ENCODE peak calls at places on chromosomes 4 and X, in five cellular contexts. I is HCT116, V is H1, J is HepG2, D is GM12878. A is an unnamed sample.

GRCh38 chr4:95170176-95170575 is 378.6 kb downstream of the UNC5C start:
- DNase-seq in I (no peak), V (no peak), J (no peak), D (no peak), A (no peak)

GRCh38 chrX:155262970-155263754 is 1.1 kb downstream of the RAB39B start:
- DNase-seq in I (no peak), V (no peak), J (no peak), D (no peak), A (no peak)

GRCh38 chr4:143358923-143359694 is 22.4 kb downstream of the GAB1 start:
- DNase-seq in I (no peak), V (no peak), J (no peak), D (no peak), A (no peak)

GRCh38 chr4:40040908-40041307 is 15.7 kb upstream of the N4BP2 start:
- DNase-seq in I (no peak), V (no peak), J (no peak), D (no peak), A (no peak)

GRCh38 chr4:95213361-95213760 is 335.4 kb downstream of the UNC5C start:
- DNase-seq in I (no peak), V (no peak), J (no peak), D (no peak), A (no peak)

GRCh38 chr4:1337951-1338751 is 8.9 kb upstream of the UVSSA start:
- DNase-seq in I (no peak), V (no peak), J (no peak), D (no peak), A (no peak)

GRCh38 chr4:25439913-25440477 is 62.9 kb downstream of the ANAPC4 start:
- DNase-seq in I (peak), V (no peak), J (peak), D (peak), A (peak)

GRCh38 chrX:68719904-68720614 is 72.6 kb downstream of the STARD8 start:
- DNase-seq in I (no peak), V (no peak), J (peak), D (no peak), A (no peak)

GRCh38 chrX:66863721-66864120 is 224.8 kb upstream of the EDA2R start:
- DNase-seq in I (no peak), V (no peak), J (no peak), D (no peak), A (no peak)

GRCh38 chr4:57443308-57444243 is 333.4 kb upstream of the IGFBP7 start:
- DNase-seq in I (no peak), V (no peak), J (no peak), D (no peak), A (no peak)

GRCh38 chrX:40152706-40153334 is 55.1 kb upstream of the BCOR start:
- DNase-seq in I (no peak), V (no peak), J (no peak), D (no peak), A (no peak)

DNA sequence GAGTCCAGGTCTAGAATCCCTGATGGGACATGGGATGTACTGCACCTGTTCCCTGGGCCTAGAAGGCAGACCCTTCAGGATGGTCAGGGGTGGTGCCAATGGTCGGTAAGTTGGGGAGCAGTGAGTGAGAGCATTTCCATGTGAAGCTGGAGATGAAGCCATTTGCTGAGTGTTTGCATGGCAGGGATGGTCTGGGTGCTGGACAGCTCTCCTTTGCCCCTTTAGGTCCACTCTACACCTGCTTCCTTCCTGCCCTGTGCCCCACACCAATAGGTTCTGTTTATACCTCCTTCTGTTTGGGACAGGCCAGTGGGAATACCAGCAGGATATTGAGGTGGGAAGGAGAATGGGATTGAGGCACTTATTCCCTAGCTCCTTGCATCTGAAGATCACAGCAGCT is 181.3 kb downstream of the STK32B start:
- DNase-seq in I (no peak), V (no peak), J (no peak), D (no peak), A (no peak)
- TF ChIP-seq ATF3 in I (no peak), V (no peak), J (no peak), D (no peak), A (no peak)

GRCh38 chr4:139576219-139576618 is 20.2 kb upstream of the SETD7 start:
- DNase-seq in I (no peak), V (no peak), J (no peak), D (no peak), A (no peak)

GRCh38 chr4:139575072-139575471 is 19.1 kb upstream of the SETD7 start:
- DNase-seq in I (no peak), V (no peak), J (no peak), D (no peak), A (no peak)

GRCh38 chr4:139574641-139575040 is 18.6 kb upstream of the SETD7 start:
- DNase-seq in I (no peak), V (no peak), J (no peak), D (no peak), A (no peak)
- TF ChIP-seq ATF3 in I (no peak), V (no peak), J (no peak), D (no peak), A (no peak)

DNA sequence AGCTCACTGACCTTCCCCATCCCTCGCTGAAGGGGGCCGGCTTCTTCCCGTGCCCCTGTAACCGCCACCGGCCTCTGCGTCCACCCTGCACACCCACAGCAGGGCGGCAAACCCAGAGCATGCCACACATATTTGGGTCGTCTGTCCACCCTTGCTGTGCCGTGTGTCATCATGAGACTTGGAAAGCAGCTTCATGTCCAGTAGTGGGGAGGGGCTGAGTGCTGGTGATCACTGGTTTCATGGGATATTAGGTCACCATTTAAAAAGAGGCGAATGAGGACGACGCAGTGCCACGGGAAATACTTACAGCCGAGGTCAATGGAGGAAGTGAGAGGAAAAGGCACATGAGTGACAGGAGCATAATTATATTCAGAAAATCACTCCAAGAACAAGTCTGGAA is 74.8 kb downstream of the HTRA3 start:
- DNase-seq in I (no peak), V (no peak), J (no peak), D (no peak), A (no peak)
- TF ChIP-seq ATF3 in I (no peak), V (no peak), J (no peak), D (no peak), A (no peak)

DNA sequence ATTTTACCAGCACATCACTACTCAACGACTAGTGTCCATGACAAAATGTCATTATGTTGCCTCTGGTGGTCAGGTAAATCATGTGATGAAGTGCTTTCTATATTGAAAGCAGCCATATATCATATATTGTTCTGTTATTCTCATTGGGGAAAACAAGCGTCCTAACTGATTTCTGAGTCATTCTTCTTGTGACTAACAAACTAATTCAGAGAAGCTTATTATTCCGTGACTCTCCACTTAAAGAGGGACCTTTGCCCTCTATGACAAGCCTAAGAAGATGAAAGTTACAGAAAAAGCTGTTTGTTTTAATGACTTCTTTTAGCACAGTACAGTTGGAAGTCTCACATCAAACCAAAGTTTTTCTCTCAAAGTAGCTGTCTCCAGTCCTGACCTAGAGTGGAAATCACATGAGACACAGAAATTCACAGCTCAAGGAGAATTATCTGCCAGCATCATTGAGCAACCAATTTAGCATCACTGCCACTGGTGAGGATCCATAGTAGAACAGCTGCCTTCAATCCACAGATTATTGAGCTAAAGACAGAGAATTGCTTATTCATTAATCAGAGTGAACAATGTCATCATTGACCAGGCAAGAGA is 36.4 kb downstream of the ASB9 start:
- DNase-seq in I (no peak), V (no peak), J (no peak), D (no peak), A (no peak)
- TF ChIP-seq ATF3 in I (no peak), V (no peak), J (no peak), D (no peak), A (no peak)

DNA sequence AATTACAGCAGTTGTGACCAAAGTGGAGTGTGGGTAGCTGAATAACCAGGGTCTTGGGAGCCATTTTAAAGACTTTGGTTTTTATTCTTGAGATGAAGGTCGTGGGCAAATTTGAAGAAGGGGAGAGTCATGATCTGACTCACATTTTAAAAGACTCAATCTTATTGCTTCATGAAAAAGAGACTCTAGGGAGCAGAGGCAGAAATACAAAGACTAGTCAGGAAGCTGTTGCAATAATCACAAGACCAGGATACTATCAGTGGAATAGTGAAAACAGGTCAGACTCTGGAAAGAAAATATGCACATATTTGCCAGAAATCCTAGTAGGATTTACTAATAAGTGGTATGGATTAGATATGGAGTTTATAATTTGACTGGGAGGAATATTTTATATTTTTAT is 448.4 kb downstream of the RAPGEF2 start:
- DNase-seq in I (no peak), V (no peak), J (no peak), D (no peak), A (no peak)
- TF ChIP-seq ATF3 in I (no peak), V (no peak), J (no peak), D (no peak), A (no peak)

DNA sequence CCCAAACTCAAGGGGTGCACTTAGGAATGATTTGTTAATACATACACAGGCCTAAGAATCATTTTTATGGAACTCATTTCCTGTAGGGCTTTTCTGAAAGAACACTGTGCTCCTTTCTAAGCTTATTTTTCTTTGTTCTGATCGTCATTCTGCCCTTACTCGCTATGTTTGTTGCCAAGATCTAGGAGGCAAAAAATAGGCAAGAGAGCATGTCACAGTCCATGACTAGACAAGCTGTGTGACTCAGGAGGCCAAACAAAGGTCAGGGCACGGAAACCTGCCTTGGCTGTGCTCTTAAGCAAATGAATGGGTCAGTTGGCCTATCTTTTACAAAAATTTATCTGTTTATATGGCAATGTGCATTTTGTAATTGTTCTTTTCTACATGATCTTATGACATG is 42.5 kb upstream of the C1GALT1C1 start:
- DNase-seq in I (peak), V (no peak), J (peak), D (no peak), A (no peak)
- TF ChIP-seq ATF3 in I (no peak), V (no peak), J (no peak), D (no peak), A (no peak)

GRCh38 chr4:86909945-86910344 is 17.7 kb upstream of the C4orf36 start:
- DNase-seq in I (no peak), V (no peak), J (no peak), D (no peak), A (no peak)
- TF ChIP-seq ATF3 in I (no peak), V (no peak), J (no peak), D (no peak), A (no peak)

A was measured in WTC11.